ENCODE peak calls at places on chromosomes 12 and 14, in nine cellular contexts. O is stimulated activated CD8-positive, alpha-beta memory T cell treated with anti-CD3 and anti-CD28 coated beads, Interleukin-15, amount 100 ng/mL, for 4 hours; J is activated naive CD4-positive, alpha-beta T cell; D is skeletal muscle cell; R is left ventricle myocardium superior; W is NCI-H2029 treated with DMSO at 0.1 percent for 48 hours; Z is glomerular endothelial cell; H is uterus; P is nephron progenitor cell. B is an unnamed sample.

GRCh38 chr12:2944401-2945047 is 14.7 kb upstream of the TEAD4 start:
- DNase-seq in O (no peak), J (peak; percentile 8), D (no peak), R (peak; percentile 61), W (peak; percentile 57), Z (no peak), H (peak; percentile 57), P (peak; percentile 64), B (peak; percentile 64)

GRCh38 chr12:128043317-128043716 is 223.7 kb upstream of the TMEM132C start:
- DNase-seq in O (no peak), J (no peak), D (no peak), R (no peak), W (no peak), Z (no peak), H (no peak), P (no peak), B (peak; percentile 4)

GRCh38 chr14:29301571-29301970 is 535.0 kb downstream of the FOXG1 start:
- DNase-seq in O (no peak), J (no peak), D (no peak), R (no peak), W (no peak), Z (no peak), H (no peak), P (no peak), B (no peak)

GRCh38 chr12:53174881-53175491 is 5.5 kb upstream of the ZNF740 start:
- DNase-seq in O (no peak), J (no peak), D (no peak), R (no peak), W (peak; percentile 98), Z (no peak), H (peak; percentile 10), P (no peak), B (no peak)

GRCh38 chr14:32400480-32400879 is 71.4 kb downstream of the AKAP6 start:
- DNase-seq in O (no peak), J (no peak), D (no peak), R (no peak), W (no peak), Z (no peak), H (no peak), P (no peak), B (no peak)

GRCh38 chr14:30754778-30755177 is 119.6 kb upstream of the COCH start:
- DNase-seq in O (no peak), J (no peak), D (no peak), R (no peak), W (no peak), Z (no peak), H (no peak), P (no peak), B (no peak)

GRCh38 chr14:42555365-42555764 is 948.7 kb downstream of the LRFN5 start:
- DNase-seq in O (no peak), J (no peak), D (no peak), R (no peak), W (no peak), Z (no peak), H (no peak), P (no peak), B (no peak)

GRCh38 chr12:31620311-31620710 is 29.4 kb upstream of the DENND5B start:
- DNase-seq in O (no peak), J (no peak), D (no peak), R (no peak), W (no peak), Z (no peak), H (no peak), P (no peak), B (no peak)

GRCh38 chr12:132030367-132031038 is 80.8 kb downstream of the EP400 start:
- DNase-seq in O (no peak), J (no peak), D (peak; percentile 10), R (peak; percentile 80), W (no peak), Z (peak; percentile 54), H (no peak), P (no peak), B (no peak)

GRCh38 chr12:30357712-30358111 is 338.0 kb downstream of the IPO8 start:
- DNase-seq in O (no peak), J (no peak), D (peak; percentile 2), R (peak; percentile 24), W (no peak), Z (no peak), H (no peak), P (no peak), B (no peak)

GRCh38 chr12:989751-990278 is 1.2 kb upstream of the ERC1 start:
- DNase-seq in O (no peak), J (no peak), D (peak; percentile 52), R (no peak), W (no peak), Z (no peak), H (peak; percentile 22), P (peak; percentile 12), B (no peak)

GRCh38 chr14:76718306-76719075 is 42.8 kb upstream of the VASH1 start:
- DNase-seq in O (no peak), J (no peak), D (no peak), R (peak; percentile 64), W (no peak), Z (no peak), H (no peak), P (no peak), B (no peak)